ENCODE peak calls at places on chromosomes 4 and X, in ten cellular contexts. One of them, this sample, is unnamed.

GRCh38 chr4:83631066-83631465 is 95.2 kb downstream of the GPAT3 start:
- DNase-seq in RPMI7951: no peak
- DNase-seq in RKO: no peak
- DNase-seq in neural crest cell: no peak
- DNase-seq in NB4: no peak
- DNase-seq in NCI-H774: no peak
- DNase-seq in psoas muscle: no peak
- DNase-seq in GM04504: no peak
- DNase-seq in AG20443: no peak
- DNase-seq in Right ventricle myocardium superior: no peak
- DNase-seq in this sample: no peak

GRCh38 chrX:41695464-41695863 is 6.7 kb downstream of the GPR34 start:
- DNase-seq in RPMI7951: no peak
- DNase-seq in RKO: no peak
- DNase-seq in neural crest cell: no peak
- DNase-seq in NB4: no peak
- DNase-seq in NCI-H774: no peak
- DNase-seq in psoas muscle: no peak
- DNase-seq in GM04504: no peak
- DNase-seq in AG20443: peak; percentile 1
- DNase-seq in Right ventricle myocardium superior: no peak
- DNase-seq in this sample: no peak

GRCh38 chr4:168549145-168549544 is 52.3 kb downstream of the PALLD start:
- DNase-seq in RPMI7951: no peak
- DNase-seq in RKO: no peak
- DNase-seq in neural crest cell: no peak
- DNase-seq in NB4: no peak
- DNase-seq in NCI-H774: no peak
- DNase-seq in psoas muscle: no peak
- DNase-seq in GM04504: no peak
- DNase-seq in AG20443: no peak
- DNase-seq in Right ventricle myocardium superior: no peak
- DNase-seq in this sample: no peak

GRCh38 chr4:71689822-71690221 is 94.1 kb downstream of the GC start:
- DNase-seq in RPMI7951: no peak
- DNase-seq in RKO: no peak
- DNase-seq in neural crest cell: no peak
- DNase-seq in NB4: no peak
- DNase-seq in NCI-H774: no peak
- DNase-seq in psoas muscle: no peak
- DNase-seq in GM04504: no peak
- DNase-seq in AG20443: no peak
- DNase-seq in Right ventricle myocardium superior: no peak
- DNase-seq in this sample: no peak

GRCh38 chrX:21374994-21375794 is 976 bp downstream of the CNKSR2 start:
- DNase-seq in RPMI7951: no peak
- DNase-seq in RKO: no peak
- DNase-seq in neural crest cell: peak; percentile 18
- DNase-seq in NB4: no peak
- DNase-seq in NCI-H774: no peak
- DNase-seq in psoas muscle: peak; percentile 47
- DNase-seq in GM04504: no peak
- DNase-seq in AG20443: peak; percentile 8
- DNase-seq in Right ventricle myocardium superior: no peak
- DNase-seq in this sample: no peak

GRCh38 chr4:78267790-78268189 is 210.7 kb downstream of the FRAS1 start:
- DNase-seq in RPMI7951: no peak
- DNase-seq in RKO: no peak
- DNase-seq in neural crest cell: no peak
- DNase-seq in NB4: no peak
- DNase-seq in NCI-H774: no peak
- DNase-seq in psoas muscle: no peak
- DNase-seq in GM04504: no peak
- DNase-seq in AG20443: no peak
- DNase-seq in Right ventricle myocardium superior: no peak
- DNase-seq in this sample: no peak

GRCh38 chr4:105624530-105624929 is 72.1 kb downstream of the ARHGEF38 start:
- DNase-seq in RPMI7951: peak; percentile 73
- DNase-seq in RKO: peak; percentile 8
- DNase-seq in neural crest cell: no peak
- DNase-seq in NB4: no peak
- DNase-seq in NCI-H774: no peak
- DNase-seq in psoas muscle: peak; percentile 74
- DNase-seq in GM04504: no peak
- DNase-seq in AG20443: peak; percentile 16
- DNase-seq in Right ventricle myocardium superior: peak; percentile 48
- DNase-seq in this sample: no peak

GRCh38 chr4:137896221-137896737 is 345.9 kb downstream of the SLC7A11 start:
- DNase-seq in RPMI7951: no peak
- DNase-seq in RKO: no peak
- DNase-seq in neural crest cell: no peak
- DNase-seq in NB4: no peak
- DNase-seq in NCI-H774: no peak
- DNase-seq in psoas muscle: no peak
- DNase-seq in GM04504: no peak
- DNase-seq in AG20443: no peak
- DNase-seq in Right ventricle myocardium superior: no peak
- DNase-seq in this sample: peak; percentile 60

GRCh38 chrX:53279296-53280237 is 1.8 kb downstream of the IQSEC2 start:
- DNase-seq in RPMI7951: no peak
- DNase-seq in RKO: no peak
- DNase-seq in neural crest cell: no peak
- DNase-seq in NB4: no peak
- DNase-seq in NCI-H774: no peak
- DNase-seq in psoas muscle: no peak
- DNase-seq in GM04504: no peak
- DNase-seq in AG20443: no peak
- DNase-seq in Right ventricle myocardium superior: no peak
- DNase-seq in this sample: no peak

GRCh38 chr4:118711047-118711446 is 25.9 kb downstream of the METTL14 start:
- DNase-seq in RPMI7951: no peak
- DNase-seq in RKO: no peak
- DNase-seq in neural crest cell: no peak
- DNase-seq in NB4: no peak
- DNase-seq in NCI-H774: no peak
- DNase-seq in psoas muscle: no peak
- DNase-seq in GM04504: no peak
- DNase-seq in AG20443: no peak
- DNase-seq in Right ventricle myocardium superior: no peak
- DNase-seq in this sample: no peak

GRCh38 chr4:173529505-173530325 is at the start of gene HAND2:
- DNase-seq in RPMI7951: peak; percentile 67
- DNase-seq in RKO: no peak
- DNase-seq in neural crest cell: peak; percentile 24
- DNase-seq in NB4: no peak
- DNase-seq in NCI-H774: no peak
- DNase-seq in psoas muscle: peak; percentile 48
- DNase-seq in GM04504: no peak
- DNase-seq in AG20443: peak; percentile 88
- DNase-seq in Right ventricle myocardium superior: peak; percentile 87
- DNase-seq in this sample: peak; percentile 17

GRCh38 chrX:22922961-22923360 is 76.8 kb upstream of the DDX53 start:
- DNase-seq in RPMI7951: no peak
- DNase-seq in RKO: no peak
- DNase-seq in neural crest cell: no peak
- DNase-seq in NB4: peak; percentile 32
- DNase-seq in NCI-H774: no peak
- DNase-seq in psoas muscle: no peak
- DNase-seq in GM04504: peak; percentile 0
- DNase-seq in AG20443: peak; percentile 5
- DNase-seq in Right ventricle myocardium superior: no peak
- DNase-seq in this sample: no peak

GRCh38 chr4:48360285-48360965 is 19.1 kb downstream of the SLAIN2 start:
- DNase-seq in RPMI7951: peak; percentile 68
- DNase-seq in RKO: peak; percentile 5
- DNase-seq in neural crest cell: no peak
- DNase-seq in NB4: no peak
- DNase-seq in NCI-H774: no peak
- DNase-seq in psoas muscle: no peak
- DNase-seq in GM04504: peak; percentile 53
- DNase-seq in AG20443: peak; percentile 59
- DNase-seq in Right ventricle myocardium superior: no peak
- DNase-seq in this sample: peak; percentile 80

GRCh38 chr4:123555500-123556273 is 159.1 kb downstream of the SPRY1 start:
- DNase-seq in RPMI7951: peak; percentile 20
- DNase-seq in RKO: no peak
- DNase-seq in neural crest cell: no peak
- DNase-seq in NB4: peak; percentile 43
- DNase-seq in NCI-H774: no peak
- DNase-seq in psoas muscle: peak; percentile 88
- DNase-seq in GM04504: no peak
- DNase-seq in AG20443: peak; percentile 35
- DNase-seq in Right ventricle myocardium superior: peak; percentile 90
- DNase-seq in this sample: peak; percentile 86

GRCh38 chrX:81195712-81196111 is 6.0 kb downstream of the HMGN5 start:
- DNase-seq in RPMI7951: peak; percentile 48
- DNase-seq in RKO: peak; percentile 77
- DNase-seq in neural crest cell: peak; percentile 53
- DNase-seq in NB4: peak; percentile 71
- DNase-seq in NCI-H774: no peak
- DNase-seq in psoas muscle: no peak
- DNase-seq in GM04504: peak; percentile 16
- DNase-seq in AG20443: peak; percentile 29
- DNase-seq in Right ventricle myocardium superior: peak; percentile 27
- DNase-seq in this sample: peak; percentile 25

GRCh38 chrX:85107407-85107806 is 103.7 kb downstream of the APOOL start:
- DNase-seq in RPMI7951: peak; percentile 19
- DNase-seq in RKO: peak; percentile 58
- DNase-seq in neural crest cell: no peak
- DNase-seq in NB4: no peak
- DNase-seq in NCI-H774: no peak
- DNase-seq in psoas muscle: peak; percentile 48
- DNase-seq in GM04504: no peak
- DNase-seq in AG20443: peak; percentile 3
- DNase-seq in Right ventricle myocardium superior: no peak
- DNase-seq in this sample: peak; percentile 79

GRCh38 chr4:131366724-131367123 is 1782.4 kb upstream of the PCDH10 start:
- DNase-seq in RPMI7951: no peak
- DNase-seq in RKO: no peak
- DNase-seq in neural crest cell: no peak
- DNase-seq in NB4: no peak
- DNase-seq in NCI-H774: no peak
- DNase-seq in psoas muscle: no peak
- DNase-seq in GM04504: no peak
- DNase-seq in AG20443: no peak
- DNase-seq in Right ventricle myocardium superior: no peak
- DNase-seq in this sample: no peak

GRCh38 chrX:48540015-48540350 is 469 bp downstream of the TBC1D25 start:
- DNase-seq in RPMI7951: peak; percentile 47
- DNase-seq in RKO: no peak
- DNase-seq in neural crest cell: no peak
- DNase-seq in NB4: no peak
- DNase-seq in NCI-H774: no peak
- DNase-seq in psoas muscle: no peak
- DNase-seq in GM04504: no peak
- DNase-seq in AG20443: peak; percentile 38
- DNase-seq in Right ventricle myocardium superior: no peak
- DNase-seq in this sample: peak; percentile 47

GRCh38 chr4:152374153-152374552 is 161.7 kb downstream of the FBXW7 start:
- DNase-seq in RPMI7951: no peak
- DNase-seq in RKO: no peak
- DNase-seq in neural crest cell: no peak
- DNase-seq in NB4: no peak
- DNase-seq in NCI-H774: no peak
- DNase-seq in psoas muscle: no peak
- DNase-seq in GM04504: no peak
- DNase-seq in AG20443: no peak
- DNase-seq in Right ventricle myocardium superior: no peak
- DNase-seq in this sample: no peak

GRCh38 chr4:78845469-78845868 is 69.3 kb downstream of the BMP2K start:
- DNase-seq in RPMI7951: no peak
- DNase-seq in RKO: no peak
- DNase-seq in neural crest cell: no peak
- DNase-seq in NB4: peak; percentile 42
- DNase-seq in NCI-H774: no peak
- DNase-seq in psoas muscle: no peak
- DNase-seq in GM04504: no peak
- DNase-seq in AG20443: no peak
- DNase-seq in Right ventricle myocardium superior: no peak
- DNase-seq in this sample: no peak

GRCh38 chr4:144808034-144808433 is 162.1 kb downstream of the HHIP start:
- DNase-seq in RPMI7951: no peak
- DNase-seq in RKO: no peak
- DNase-seq in neural crest cell: no peak
- DNase-seq in NB4: no peak
- DNase-seq in NCI-H774: no peak
- DNase-seq in psoas muscle: no peak
- DNase-seq in GM04504: no peak
- DNase-seq in AG20443: no peak
- DNase-seq in Right ventricle myocardium superior: no peak
- DNase-seq in this sample: no peak

GRCh38 chr4:107778784-107779530 is 45.8 kb upstream of the SGMS2 start:
- DNase-seq in RPMI7951: no peak
- DNase-seq in RKO: no peak
- DNase-seq in neural crest cell: no peak
- DNase-seq in NB4: no peak
- DNase-seq in NCI-H774: no peak
- DNase-seq in psoas muscle: no peak
- DNase-seq in GM04504: no peak
- DNase-seq in AG20443: no peak
- DNase-seq in Right ventricle myocardium superior: no peak
- DNase-seq in this sample: no peak

GRCh38 chr4:38601244-38601915 is 62.6 kb upstream of the KLF3 start:
- DNase-seq in RPMI7951: peak; percentile 51
- DNase-seq in RKO: no peak
- DNase-seq in neural crest cell: no peak
- DNase-seq in NB4: peak; percentile 67
- DNase-seq in NCI-H774: peak; percentile 90
- DNase-seq in psoas muscle: no peak
- DNase-seq in GM04504: no peak
- DNase-seq in AG20443: no peak
- DNase-seq in Right ventricle myocardium superior: no peak
- DNase-seq in this sample: no peak

GRCh38 chrX:150219374-150220185 is 143.5 kb upstream of the MAMLD1 start:
- DNase-seq in RPMI7951: peak; percentile 87
- DNase-seq in RKO: peak; percentile 35
- DNase-seq in neural crest cell: no peak
- DNase-seq in NB4: no peak
- DNase-seq in NCI-H774: no peak
- DNase-seq in psoas muscle: no peak
- DNase-seq in GM04504: peak; percentile 29
- DNase-seq in AG20443: peak; percentile 74
- DNase-seq in Right ventricle myocardium superior: no peak
- DNase-seq in this sample: no peak

GRCh38 chr4:54228563-54229501 is at the start of gene PDGFRA:
- DNase-seq in RPMI7951: peak; percentile 78
- DNase-seq in RKO: no peak
- DNase-seq in neural crest cell: no peak
- DNase-seq in NB4: no peak
- DNase-seq in NCI-H774: no peak
- DNase-seq in psoas muscle: peak; percentile 85
- DNase-seq in GM04504: peak; percentile 82
- DNase-seq in AG20443: peak; percentile 74
- DNase-seq in Right ventricle myocardium superior: peak; percentile 78
- DNase-seq in this sample: no peak

GRCh38 chr4:38605794-38606586 is 58.0 kb upstream of the KLF3 start:
- DNase-seq in RPMI7951: no peak
- DNase-seq in RKO: no peak
- DNase-seq in neural crest cell: no peak
- DNase-seq in NB4: no peak
- DNase-seq in NCI-H774: peak; percentile 13
- DNase-seq in psoas muscle: no peak
- DNase-seq in GM04504: no peak
- DNase-seq in AG20443: peak; percentile 29
- DNase-seq in Right ventricle myocardium superior: no peak
- DNase-seq in this sample: no peak

GRCh38 chrX:122552291-122552800 is 631.7 kb upstream of the GRIA3 start:
- DNase-seq in RPMI7951: no peak
- DNase-seq in RKO: no peak
- DNase-seq in neural crest cell: no peak
- DNase-seq in NB4: no peak
- DNase-seq in NCI-H774: no peak
- DNase-seq in psoas muscle: no peak
- DNase-seq in GM04504: no peak
- DNase-seq in AG20443: no peak
- DNase-seq in Right ventricle myocardium superior: no peak
- DNase-seq in this sample: no peak

GRCh38 chr4:182604161-182604591 is 313.0 kb downstream of the DCTD start:
- DNase-seq in RPMI7951: no peak
- DNase-seq in RKO: no peak
- DNase-seq in neural crest cell: no peak
- DNase-seq in NB4: no peak
- DNase-seq in NCI-H774: peak; percentile 11
- DNase-seq in psoas muscle: no peak
- DNase-seq in GM04504: peak; percentile 6
- DNase-seq in AG20443: peak; percentile 11
- DNase-seq in Right ventricle myocardium superior: no peak
- DNase-seq in this sample: peak; percentile 4